ENCODE peak calls at places on chromosome 4, in nine cellular contexts. G is upper lobe of right lung; M is brain microvascular endothelial cell; C is AG10803; A is AG09319; F is CD8-positive, alpha-beta T cell; W is esophagus muscularis mucosa; L is AG09309; I is suprapubic skin. Y is an unnamed sample.

GRCh38 chr4:30720656-30721352 is 635 bp downstream of the PCDH7 start:
- DNase-seq in G (no peak), M (peak; percentile 27), C (peak; percentile 9), A (no peak), F (no peak), W (no peak), L (no peak), I (peak; percentile 81), Y (no peak)

GRCh38 chr4:77501851-77502250 is 103.8 kb upstream of the CXCL13 start:
- DNase-seq in G (no peak), M (no peak), C (no peak), A (no peak), F (no peak), W (no peak), L (no peak), I (no peak), Y (no peak)

GRCh38 chr4:79466621-79467020 is 58.6 kb upstream of the GK2 start:
- DNase-seq in G (no peak), M (no peak), C (no peak), A (no peak), F (no peak), W (no peak), L (no peak), I (no peak), Y (no peak)

GRCh38 chr4:170007113-170007512 is 19.1 kb downstream of the MFAP3L start:
- DNase-seq in G (no peak), M (no peak), C (no peak), A (no peak), F (no peak), W (no peak), L (no peak), I (no peak), Y (no peak)

GRCh38 chr4:38034986-38035882 is 75.0 kb downstream of the PTTG2 start:
- DNase-seq in G (no peak), M (peak; percentile 60), C (peak; percentile 64), A (peak; percentile 22), F (no peak), W (no peak), L (peak; percentile 21), I (no peak), Y (no peak)

GRCh38 chr4:123856689-123857545 is 460.3 kb downstream of the SPRY1 start:
- DNase-seq in G (no peak), M (peak; percentile 34), C (peak; percentile 44), A (no peak), F (no peak), W (no peak), L (no peak), I (no peak), Y (no peak)

GRCh38 chr4:19857405-19857804 is 394.3 kb upstream of the SLIT2 start:
- DNase-seq in G (no peak), M (peak; percentile 25), C (no peak), A (no peak), F (no peak), W (no peak), L (no peak), I (no peak), Y (no peak)

GRCh38 chr4:8210631-8211030 is 11.5 kb downstream of the SH3TC1 start:
- DNase-seq in G (no peak), M (no peak), C (no peak), A (no peak), F (no peak), W (no peak), L (no peak), I (no peak), Y (no peak)

GRCh38 chr4:10115271-10115656 is 1.3 kb downstream of the WDR1 start:
- DNase-seq in G (no peak), M (no peak), C (peak; percentile 69), A (no peak), F (no peak), W (no peak), L (no peak), I (no peak), Y (no peak)

GRCh38 chr4:2754848-2755820 is 1.0 kb downstream of the TNIP2 start:
- DNase-seq in G (no peak), M (no peak), C (no peak), A (no peak), F (no peak), W (no peak), L (no peak), I (no peak), Y (no peak)

GRCh38 chr4:89469930-89470375 is 162.4 kb upstream of the GPRIN3 start:
- DNase-seq in G (no peak), M (peak; percentile 89), C (peak; percentile 90), A (no peak), F (no peak), W (no peak), L (peak; percentile 78), I (no peak), Y (no peak)

GRCh38 chr4:128130621-128131020 is 69.5 kb downstream of the LARP1B start:
- DNase-seq in G (no peak), M (no peak), C (no peak), A (no peak), F (no peak), W (no peak), L (no peak), I (no peak), Y (no peak)

GRCh38 chr4:120158860-120159259 is 92.2 kb upstream of the MAD2L1 start:
- DNase-seq in G (no peak), M (no peak), C (no peak), A (no peak), F (no peak), W (no peak), L (no peak), I (no peak), Y (no peak)

GRCh38 chr4:20195071-20195885 is 56.4 kb upstream of the SLIT2 start:
- DNase-seq in G (no peak), M (peak; percentile 16), C (peak; percentile 61), A (no peak), F (no peak), W (no peak), L (no peak), I (no peak), Y (no peak)

GRCh38 chr4:153205757-153206156 is 1.5 kb downstream of the TRIM2 start:
- DNase-seq in G (no peak), M (peak; percentile 31), C (no peak), A (no peak), F (no peak), W (no peak), L (no peak), I (no peak), Y (no peak)

GRCh38 chr4:153207027-153207426 is 2.8 kb downstream of the TRIM2 start:
- DNase-seq in G (no peak), M (no peak), C (no peak), A (no peak), F (no peak), W (no peak), L (no peak), I (no peak), Y (no peak)

GRCh38 chr4:153206534-153206933 is 2.3 kb downstream of the TRIM2 start:
- DNase-seq in G (no peak), M (no peak), C (no peak), A (no peak), F (no peak), W (no peak), L (no peak), I (no peak), Y (no peak)

GRCh38 chr4:153209410-153209809 is 5.2 kb downstream of the TRIM2 start:
- DNase-seq in G (no peak), M (no peak), C (no peak), A (no peak), F (no peak), W (no peak), L (no peak), I (no peak), Y (no peak)

GRCh38 chr4:153207561-153207960 is 3.3 kb downstream of the TRIM2 start:
- DNase-seq in G (no peak), M (peak; percentile 26), C (peak; percentile 20), A (no peak), F (no peak), W (no peak), L (no peak), I (no peak), Y (no peak)
- TF ChIP-seq CTCF in G (peak; percentile 62), M (peak; percentile 81), C (peak; percentile 65), A (peak; percentile 59), F (no peak), W (peak; percentile 54), L (peak; percentile 61), I (no peak), Y (no peak)

GRCh38 chr4:158796370-158797140 is 27.7 kb downstream of the FNIP2 start:
- DNase-seq in G (peak; percentile 73), M (peak; percentile 65), C (peak; percentile 52), A (no peak), F (no peak), W (no peak), L (no peak), I (no peak), Y (no peak)

GRCh38 chr4:158791588-158791987 is 22.8 kb downstream of the FNIP2 start:
- DNase-seq in G (no peak), M (no peak), C (no peak), A (no peak), F (no peak), W (no peak), L (no peak), I (no peak), Y (no peak)

GRCh38 chr4:158789853-158790252 is 21.0 kb downstream of the FNIP2 start:
- DNase-seq in G (no peak), M (no peak), C (no peak), A (no peak), F (no peak), W (no peak), L (no peak), I (no peak), Y (no peak)

GRCh38 chr4:158788608-158789007 is 19.8 kb downstream of the FNIP2 start:
- DNase-seq in G (no peak), M (no peak), C (peak; percentile 58), A (no peak), F (no peak), W (no peak), L (no peak), I (no peak), Y (no peak)

GRCh38 chr4:158793021-158793420 is 24.2 kb downstream of the FNIP2 start:
- DNase-seq in G (no peak), M (no peak), C (peak; percentile 29), A (no peak), F (no peak), W (no peak), L (no peak), I (no peak), Y (no peak)
- TF ChIP-seq CTCF in G (no peak), M (no peak), C (no peak), A (no peak), F (no peak), W (no peak), L (no peak), I (no peak), Y (no peak)

DNA sequence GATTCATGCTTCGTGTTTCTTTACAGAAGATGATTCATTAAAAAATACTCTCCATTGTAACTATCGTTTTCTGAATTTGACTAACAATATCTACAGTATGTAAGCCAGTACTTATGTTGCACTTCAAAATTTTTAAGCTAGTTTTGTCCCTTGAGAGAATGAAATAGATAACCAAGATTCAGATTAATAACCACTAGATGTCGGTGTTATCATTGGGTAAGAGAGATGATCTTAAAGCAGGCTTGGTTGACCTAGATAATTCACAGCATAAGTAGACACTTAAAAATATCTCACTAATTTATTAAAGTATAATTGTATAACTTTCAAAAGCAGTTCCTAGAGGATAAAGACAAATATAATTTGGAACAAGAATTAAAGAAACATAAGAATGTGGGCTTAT is 430.9 kb downstream of the C4orf33 start:
- DNase-seq in G (no peak), M (no peak), C (no peak), A (no peak), F (no peak), W (no peak), L (no peak), I (no peak), Y (no peak)
- TF ChIP-seq CTCF in G (peak; percentile 48), M (peak; percentile 23), C (no peak), A (no peak), F (no peak), W (peak; percentile 40), L (no peak), I (no peak), Y (no peak)

GRCh38 chr4:133424611-133425010 is 275.5 kb downstream of the PCDH10 start:
- DNase-seq in G (no peak), M (no peak), C (no peak), A (no peak), F (no peak), W (no peak), L (no peak), I (no peak), Y (no peak)
- TF ChIP-seq CTCF in G (no peak), M (no peak), C (no peak), A (no peak), F (no peak), W (no peak), L (no peak), I (no peak), Y (no peak)

Y was measured in omental fat pad.